ENCODE peak calls at places on chromosomes 4 and X, in seven cellular contexts. One of them, this sample, is unnamed.

GRCh38 chr4:104747635-104748034 is 252.9 kb upstream of the CXXC4 start:
- DNase-seq in stimulated activated CD4-positive, alpha-beta T cell treated with anti-CD3 and anti-CD28 coated beads, Interleukin-15, amount 100 ng/mL, for 1 hour: no peak
- DNase-seq in PC-3: peak; percentile 75
- DNase-seq in IMR-90: no peak
- DNase-seq in mammary epithelial cell: no peak
- DNase-seq in dermis blood vessel endothelial cell: no peak
- DNase-seq in GDM1: no peak
- DNase-seq in this sample: no peak

GRCh38 chrX:41449138-41449537 is 2.0 kb downstream of the NYX start:
- DNase-seq in mammary epithelial cell: no peak
- DNase-seq in dermis blood vessel endothelial cell: no peak
- DNase-seq in PC-3: no peak
- DNase-seq in stimulated activated CD4-positive, alpha-beta T cell treated with anti-CD3 and anti-CD28 coated beads, Interleukin-15, amount 100 ng/mL, for 1 hour: no peak
- DNase-seq in IMR-90: no peak
- DNase-seq in GDM1: no peak
- DNase-seq in this sample: no peak

GRCh38 chrX:8179653-8180052 is 8.6 kb upstream of the VCX2 start:
- DNase-seq in stimulated activated CD4-positive, alpha-beta T cell treated with anti-CD3 and anti-CD28 coated beads, Interleukin-15, amount 100 ng/mL, for 1 hour: no peak
- DNase-seq in mammary epithelial cell: no peak
- DNase-seq in dermis blood vessel endothelial cell: no peak
- DNase-seq in GDM1: no peak
- DNase-seq in PC-3: peak; percentile 49
- DNase-seq in IMR-90: no peak
- DNase-seq in this sample: no peak

GRCh38 chr4:141853091-141853734 is 216.8 kb downstream of the IL15 start:
- DNase-seq in dermis blood vessel endothelial cell: no peak
- DNase-seq in mammary epithelial cell: peak; percentile 78
- DNase-seq in PC-3: peak; percentile 98
- DNase-seq in IMR-90: no peak
- DNase-seq in GDM1: no peak
- DNase-seq in stimulated activated CD4-positive, alpha-beta T cell treated with anti-CD3 and anti-CD28 coated beads, Interleukin-15, amount 100 ng/mL, for 1 hour: no peak
- DNase-seq in this sample: peak; percentile 35

GRCh38 chrX:16966745-16967144 is 20.3 kb downstream of the REPS2 start:
- DNase-seq in IMR-90: no peak
- DNase-seq in mammary epithelial cell: no peak
- DNase-seq in PC-3: no peak
- DNase-seq in GDM1: no peak
- DNase-seq in dermis blood vessel endothelial cell: no peak
- DNase-seq in stimulated activated CD4-positive, alpha-beta T cell treated with anti-CD3 and anti-CD28 coated beads, Interleukin-15, amount 100 ng/mL, for 1 hour: no peak
- DNase-seq in this sample: no peak

GRCh38 chr4:146638801-146639351 is at the start of gene POU4F2:
- DNase-seq in IMR-90: no peak
- DNase-seq in mammary epithelial cell: no peak
- DNase-seq in stimulated activated CD4-positive, alpha-beta T cell treated with anti-CD3 and anti-CD28 coated beads, Interleukin-15, amount 100 ng/mL, for 1 hour: no peak
- DNase-seq in GDM1: no peak
- DNase-seq in dermis blood vessel endothelial cell: peak; percentile 27
- DNase-seq in PC-3: no peak
- DNase-seq in this sample: no peak

GRCh38 chr4:78288327-78288726 is 231.2 kb downstream of the FRAS1 start:
- DNase-seq in GDM1: no peak
- DNase-seq in PC-3: no peak
- DNase-seq in mammary epithelial cell: no peak
- DNase-seq in IMR-90: no peak
- DNase-seq in dermis blood vessel endothelial cell: no peak
- DNase-seq in stimulated activated CD4-positive, alpha-beta T cell treated with anti-CD3 and anti-CD28 coated beads, Interleukin-15, amount 100 ng/mL, for 1 hour: no peak
- DNase-seq in this sample: no peak

GRCh38 chrX:155334486-155335316 is at the start of gene CLIC2:
- DNase-seq in mammary epithelial cell: peak; percentile 20
- DNase-seq in PC-3: peak; percentile 21
- DNase-seq in stimulated activated CD4-positive, alpha-beta T cell treated with anti-CD3 and anti-CD28 coated beads, Interleukin-15, amount 100 ng/mL, for 1 hour: no peak
- DNase-seq in GDM1: no peak
- DNase-seq in dermis blood vessel endothelial cell: peak; percentile 30
- DNase-seq in IMR-90: peak; percentile 79
- DNase-seq in this sample: no peak

GRCh38 chrX:7996414-7996813 is 69.2 kb upstream of the PNPLA4 start:
- DNase-seq in PC-3: peak; percentile 65
- DNase-seq in IMR-90: peak; percentile 40
- DNase-seq in stimulated activated CD4-positive, alpha-beta T cell treated with anti-CD3 and anti-CD28 coated beads, Interleukin-15, amount 100 ng/mL, for 1 hour: no peak
- DNase-seq in dermis blood vessel endothelial cell: peak; percentile 48
- DNase-seq in GDM1: no peak
- DNase-seq in mammary epithelial cell: peak; percentile 19
- DNase-seq in this sample: no peak

GRCh38 chr4:47852121-47852520 is 14.3 kb upstream of the CORIN start:
- DNase-seq in mammary epithelial cell: peak; percentile 46
- DNase-seq in dermis blood vessel endothelial cell: peak; percentile 71
- DNase-seq in PC-3: no peak
- DNase-seq in stimulated activated CD4-positive, alpha-beta T cell treated with anti-CD3 and anti-CD28 coated beads, Interleukin-15, amount 100 ng/mL, for 1 hour: no peak
- DNase-seq in GDM1: no peak
- DNase-seq in IMR-90: peak; percentile 92
- DNase-seq in this sample: no peak

GRCh38 chr4:186196063-186196462 is 4.7 kb downstream of the CYP4V2 start:
- DNase-seq in IMR-90: no peak
- DNase-seq in dermis blood vessel endothelial cell: no peak
- DNase-seq in stimulated activated CD4-positive, alpha-beta T cell treated with anti-CD3 and anti-CD28 coated beads, Interleukin-15, amount 100 ng/mL, for 1 hour: no peak
- DNase-seq in GDM1: no peak
- DNase-seq in mammary epithelial cell: no peak
- DNase-seq in PC-3: no peak
- DNase-seq in this sample: no peak

GRCh38 chr4:47525154-47525819 is 40.2 kb downstream of the ATP10D start:
- DNase-seq in mammary epithelial cell: peak; percentile 79
- DNase-seq in stimulated activated CD4-positive, alpha-beta T cell treated with anti-CD3 and anti-CD28 coated beads, Interleukin-15, amount 100 ng/mL, for 1 hour: no peak
- DNase-seq in PC-3: peak; percentile 71
- DNase-seq in GDM1: no peak
- DNase-seq in dermis blood vessel endothelial cell: peak; percentile 89
- DNase-seq in IMR-90: peak; percentile 97
- DNase-seq in this sample: no peak

GRCh38 chr4:152100378-152101201 is 339.8 kb upstream of the GATB start:
- DNase-seq in GDM1: no peak
- DNase-seq in mammary epithelial cell: peak; percentile 37
- DNase-seq in PC-3: peak; percentile 80
- DNase-seq in IMR-90: no peak
- DNase-seq in stimulated activated CD4-positive, alpha-beta T cell treated with anti-CD3 and anti-CD28 coated beads, Interleukin-15, amount 100 ng/mL, for 1 hour: peak; percentile 45
- DNase-seq in dermis blood vessel endothelial cell: peak; percentile 59
- DNase-seq in this sample: no peak

GRCh38 chr4:114208747-114209146 is 229.3 kb upstream of the ARSJ start:
- DNase-seq in PC-3: peak; percentile 12
- DNase-seq in mammary epithelial cell: peak; percentile 12
- DNase-seq in dermis blood vessel endothelial cell: no peak
- DNase-seq in IMR-90: peak; percentile 46
- DNase-seq in GDM1: no peak
- DNase-seq in stimulated activated CD4-positive, alpha-beta T cell treated with anti-CD3 and anti-CD28 coated beads, Interleukin-15, amount 100 ng/mL, for 1 hour: no peak
- DNase-seq in this sample: no peak

GRCh38 chr4:40087799-40088366 is 31.2 kb downstream of the N4BP2 start:
- DNase-seq in mammary epithelial cell: no peak
- DNase-seq in dermis blood vessel endothelial cell: no peak
- DNase-seq in GDM1: no peak
- DNase-seq in IMR-90: no peak
- DNase-seq in stimulated activated CD4-positive, alpha-beta T cell treated with anti-CD3 and anti-CD28 coated beads, Interleukin-15, amount 100 ng/mL, for 1 hour: no peak
- DNase-seq in PC-3: no peak
- DNase-seq in this sample: no peak

GRCh38 chr4:123278755-123279154 is 117.8 kb upstream of the SPRY1 start:
- DNase-seq in dermis blood vessel endothelial cell: no peak
- DNase-seq in IMR-90: peak; percentile 51
- DNase-seq in stimulated activated CD4-positive, alpha-beta T cell treated with anti-CD3 and anti-CD28 coated beads, Interleukin-15, amount 100 ng/mL, for 1 hour: no peak
- DNase-seq in PC-3: peak; percentile 30
- DNase-seq in GDM1: no peak
- DNase-seq in mammary epithelial cell: no peak
- DNase-seq in this sample: no peak

GRCh38 chr4:145535202-145535601 is 53.5 kb downstream of the SMAD1 start:
- DNase-seq in dermis blood vessel endothelial cell: no peak
- DNase-seq in mammary epithelial cell: no peak
- DNase-seq in IMR-90: no peak
- DNase-seq in PC-3: no peak
- DNase-seq in stimulated activated CD4-positive, alpha-beta T cell treated with anti-CD3 and anti-CD28 coated beads, Interleukin-15, amount 100 ng/mL, for 1 hour: no peak
- DNase-seq in GDM1: no peak
- DNase-seq in this sample: no peak

GRCh38 chr4:52712991-52713275 is 38.3 kb downstream of the ERVMER34-1 start:
- DNase-seq in PC-3: no peak
- DNase-seq in stimulated activated CD4-positive, alpha-beta T cell treated with anti-CD3 and anti-CD28 coated beads, Interleukin-15, amount 100 ng/mL, for 1 hour: no peak
- DNase-seq in dermis blood vessel endothelial cell: no peak
- DNase-seq in IMR-90: no peak
- DNase-seq in mammary epithelial cell: no peak
- DNase-seq in GDM1: no peak
- DNase-seq in this sample: no peak

GRCh38 chr4:184322328-184323025 is 104.8 kb upstream of the ENPP6 start:
- DNase-seq in PC-3: peak; percentile 77
- DNase-seq in GDM1: no peak
- DNase-seq in stimulated activated CD4-positive, alpha-beta T cell treated with anti-CD3 and anti-CD28 coated beads, Interleukin-15, amount 100 ng/mL, for 1 hour: no peak
- DNase-seq in dermis blood vessel endothelial cell: no peak
- DNase-seq in IMR-90: no peak
- DNase-seq in mammary epithelial cell: peak; percentile 70
- DNase-seq in this sample: no peak

This sample was measured in keratinocyte.